ENCODE peak calls at places on chromosomes 4 and X, in four cellular contexts. One of them, this sample, is unnamed.

GRCh38 chr4:3529363-3529762 is 2.9 kb downstream of the LRPAP1 start:
- DNase-seq in NCI-H1417: no peak
- DNase-seq in cardiac fibroblast: peak
- DNase-seq in activated naive CD4-positive, alpha-beta T cell treated with anti-CD3 and anti-CD28 coated beads, Interleukin-2, amount 50 U/mL, for 72 hours: no peak
- DNase-seq in this sample: no peak

GRCh38 chrX:22147942-22148341 is 115.8 kb downstream of the PHEX start:
- DNase-seq in activated naive CD4-positive, alpha-beta T cell treated with anti-CD3 and anti-CD28 coated beads, Interleukin-2, amount 50 U/mL, for 72 hours: no peak
- DNase-seq in cardiac fibroblast: no peak
- DNase-seq in NCI-H1417: no peak
- DNase-seq in this sample: no peak

GRCh38 chr4:6048537-6048936 is 30.3 kb upstream of the C4orf50 start:
- DNase-seq in activated naive CD4-positive, alpha-beta T cell treated with anti-CD3 and anti-CD28 coated beads, Interleukin-2, amount 50 U/mL, for 72 hours: no peak
- DNase-seq in cardiac fibroblast: no peak
- DNase-seq in NCI-H1417: no peak
- DNase-seq in this sample: no peak

GRCh38 chr4:58111818-58112217 is 1001.6 kb upstream of the IGFBP7 start:
- DNase-seq in cardiac fibroblast: no peak
- DNase-seq in activated naive CD4-positive, alpha-beta T cell treated with anti-CD3 and anti-CD28 coated beads, Interleukin-2, amount 50 U/mL, for 72 hours: no peak
- DNase-seq in NCI-H1417: no peak
- DNase-seq in this sample: no peak

GRCh38 chrX:134544614-134545255 is 84.8 kb downstream of the HPRT1 start:
- DNase-seq in NCI-H1417: no peak
- DNase-seq in cardiac fibroblast: no peak
- DNase-seq in activated naive CD4-positive, alpha-beta T cell treated with anti-CD3 and anti-CD28 coated beads, Interleukin-2, amount 50 U/mL, for 72 hours: no peak
- DNase-seq in this sample: no peak

GRCh38 chrX:10326578-10326977 is 169.8 kb downstream of the CLCN4 start:
- DNase-seq in activated naive CD4-positive, alpha-beta T cell treated with anti-CD3 and anti-CD28 coated beads, Interleukin-2, amount 50 U/mL, for 72 hours: no peak
- DNase-seq in NCI-H1417: no peak
- DNase-seq in cardiac fibroblast: peak
- DNase-seq in this sample: no peak

GRCh38 chr4:118351851-118352827 is 664 bp downstream of the PRSS12 start:
- DNase-seq in NCI-H1417: peak
- DNase-seq in activated naive CD4-positive, alpha-beta T cell treated with anti-CD3 and anti-CD28 coated beads, Interleukin-2, amount 50 U/mL, for 72 hours: no peak
- DNase-seq in cardiac fibroblast: peak
- DNase-seq in this sample: no peak

GRCh38 chr4:6720202-6720699 is 4.3 kb downstream of the BLOC1S4 start:
- DNase-seq in NCI-H1417: peak
- DNase-seq in activated naive CD4-positive, alpha-beta T cell treated with anti-CD3 and anti-CD28 coated beads, Interleukin-2, amount 50 U/mL, for 72 hours: peak
- DNase-seq in cardiac fibroblast: peak
- DNase-seq in this sample: peak

GRCh38 chrX:130285710-130286109 is 17.0 kb upstream of the ZNF280C start:
- DNase-seq in NCI-H1417: no peak
- DNase-seq in activated naive CD4-positive, alpha-beta T cell treated with anti-CD3 and anti-CD28 coated beads, Interleukin-2, amount 50 U/mL, for 72 hours: no peak
- DNase-seq in cardiac fibroblast: no peak
- DNase-seq in this sample: no peak

GRCh38 chr4:4677825-4678522 is 136.1 kb upstream of the STX18 start:
- DNase-seq in NCI-H1417: peak
- DNase-seq in cardiac fibroblast: peak
- DNase-seq in activated naive CD4-positive, alpha-beta T cell treated with anti-CD3 and anti-CD28 coated beads, Interleukin-2, amount 50 U/mL, for 72 hours: no peak
- DNase-seq in this sample: no peak

GRCh38 chrX:110153900-110154299 is 151.0 kb downstream of the TMEM164 start:
- DNase-seq in NCI-H1417: no peak
- DNase-seq in activated naive CD4-positive, alpha-beta T cell treated with anti-CD3 and anti-CD28 coated beads, Interleukin-2, amount 50 U/mL, for 72 hours: no peak
- DNase-seq in cardiac fibroblast: no peak
- DNase-seq in this sample: no peak

GRCh38 chr4:131091896-131092295 is 1995.9 kb downstream of the C4orf33 start:
- DNase-seq in NCI-H1417: peak
- DNase-seq in activated naive CD4-positive, alpha-beta T cell treated with anti-CD3 and anti-CD28 coated beads, Interleukin-2, amount 50 U/mL, for 72 hours: no peak
- DNase-seq in cardiac fibroblast: peak
- DNase-seq in this sample: no peak

GRCh38 chr4:184384056-184384809 is 90.1 kb downstream of the IRF2 start:
- DNase-seq in NCI-H1417: no peak
- DNase-seq in cardiac fibroblast: peak
- DNase-seq in activated naive CD4-positive, alpha-beta T cell treated with anti-CD3 and anti-CD28 coated beads, Interleukin-2, amount 50 U/mL, for 72 hours: no peak
- DNase-seq in this sample: no peak

GRCh38 chr4:121156822-121157769 is 7.0 kb downstream of the TNIP3 start:
- DNase-seq in activated naive CD4-positive, alpha-beta T cell treated with anti-CD3 and anti-CD28 coated beads, Interleukin-2, amount 50 U/mL, for 72 hours: no peak
- DNase-seq in NCI-H1417: no peak
- DNase-seq in cardiac fibroblast: peak
- DNase-seq in this sample: peak

GRCh38 chr4:87054900-87055299 is 120.1 kb downstream of the AFF1 start:
- DNase-seq in cardiac fibroblast: no peak
- DNase-seq in NCI-H1417: no peak
- DNase-seq in activated naive CD4-positive, alpha-beta T cell treated with anti-CD3 and anti-CD28 coated beads, Interleukin-2, amount 50 U/mL, for 72 hours: no peak
- DNase-seq in this sample: no peak

GRCh38 chr4:183396187-183396738 is 48.2 kb upstream of the CDKN2AIP start:
- DNase-seq in NCI-H1417: no peak
- DNase-seq in cardiac fibroblast: peak
- DNase-seq in activated naive CD4-positive, alpha-beta T cell treated with anti-CD3 and anti-CD28 coated beads, Interleukin-2, amount 50 U/mL, for 72 hours: no peak
- DNase-seq in this sample: no peak

GRCh38 chr4:97656034-97656720 is 487.1 kb downstream of the STPG2 start:
- DNase-seq in activated naive CD4-positive, alpha-beta T cell treated with anti-CD3 and anti-CD28 coated beads, Interleukin-2, amount 50 U/mL, for 72 hours: no peak
- DNase-seq in NCI-H1417: no peak
- DNase-seq in cardiac fibroblast: peak
- DNase-seq in this sample: no peak

GRCh38 chrX:64975491-64975890 is 759 bp downstream of the ZC4H2 start:
- DNase-seq in cardiac fibroblast: peak
- DNase-seq in activated naive CD4-positive, alpha-beta T cell treated with anti-CD3 and anti-CD28 coated beads, Interleukin-2, amount 50 U/mL, for 72 hours: peak
- DNase-seq in NCI-H1417: peak
- DNase-seq in this sample: no peak

GRCh38 chr4:140116442-140117104 is 37.4 kb downstream of the MAML3 start:
- DNase-seq in NCI-H1417: no peak
- DNase-seq in activated naive CD4-positive, alpha-beta T cell treated with anti-CD3 and anti-CD28 coated beads, Interleukin-2, amount 50 U/mL, for 72 hours: no peak
- DNase-seq in cardiac fibroblast: peak
- DNase-seq in this sample: no peak

GRCh38 chrX:102746134-102746584 is 25.6 kb downstream of the GPRASP3 start:
- DNase-seq in NCI-H1417: no peak
- DNase-seq in activated naive CD4-positive, alpha-beta T cell treated with anti-CD3 and anti-CD28 coated beads, Interleukin-2, amount 50 U/mL, for 72 hours: no peak
- DNase-seq in cardiac fibroblast: peak
- DNase-seq in this sample: no peak

GRCh38 chr4:46820154-46820553 is 88.9 kb downstream of the COX7B2 start:
- DNase-seq in NCI-H1417: no peak
- DNase-seq in cardiac fibroblast: no peak
- DNase-seq in activated naive CD4-positive, alpha-beta T cell treated with anti-CD3 and anti-CD28 coated beads, Interleukin-2, amount 50 U/mL, for 72 hours: no peak
- DNase-seq in this sample: no peak

GRCh38 chr4:147833254-147833653 is 101.4 kb downstream of the ARHGAP10 start:
- DNase-seq in activated naive CD4-positive, alpha-beta T cell treated with anti-CD3 and anti-CD28 coated beads, Interleukin-2, amount 50 U/mL, for 72 hours: no peak
- DNase-seq in NCI-H1417: no peak
- DNase-seq in cardiac fibroblast: peak
- DNase-seq in this sample: no peak

GRCh38 chr4:853416-853781 is 27.5 kb upstream of the CPLX1 start:
- DNase-seq in NCI-H1417: no peak
- DNase-seq in activated naive CD4-positive, alpha-beta T cell treated with anti-CD3 and anti-CD28 coated beads, Interleukin-2, amount 50 U/mL, for 72 hours: no peak
- DNase-seq in cardiac fibroblast: no peak
- DNase-seq in this sample: no peak

GRCh38 chr4:57404463-57404862 is 294.3 kb upstream of the IGFBP7 start:
- DNase-seq in cardiac fibroblast: no peak
- DNase-seq in NCI-H1417: no peak
- DNase-seq in activated naive CD4-positive, alpha-beta T cell treated with anti-CD3 and anti-CD28 coated beads, Interleukin-2, amount 50 U/mL, for 72 hours: no peak
- DNase-seq in this sample: no peak

GRCh38 chrX:47751670-47752069 is 85.0 kb upstream of the ZNF81 start:
- DNase-seq in activated naive CD4-positive, alpha-beta T cell treated with anti-CD3 and anti-CD28 coated beads, Interleukin-2, amount 50 U/mL, for 72 hours: no peak
- DNase-seq in NCI-H1417: peak
- DNase-seq in cardiac fibroblast: peak
- DNase-seq in this sample: peak

GRCh38 chrX:123749643-123750042 is 16.8 kb upstream of the THOC2 start:
- DNase-seq in NCI-H1417: no peak
- DNase-seq in activated naive CD4-positive, alpha-beta T cell treated with anti-CD3 and anti-CD28 coated beads, Interleukin-2, amount 50 U/mL, for 72 hours: no peak
- DNase-seq in cardiac fibroblast: peak
- DNase-seq in this sample: no peak

GRCh38 chrX:124506031-124506430 is 159.7 kb downstream of the SH2D1A start:
- DNase-seq in activated naive CD4-positive, alpha-beta T cell treated with anti-CD3 and anti-CD28 coated beads, Interleukin-2, amount 50 U/mL, for 72 hours: no peak
- DNase-seq in cardiac fibroblast: no peak
- DNase-seq in NCI-H1417: no peak
- DNase-seq in this sample: no peak

GRCh38 chr4:114599231-114600065 is 841 bp downstream of the UGT8 start:
- DNase-seq in activated naive CD4-positive, alpha-beta T cell treated with anti-CD3 and anti-CD28 coated beads, Interleukin-2, amount 50 U/mL, for 72 hours: no peak
- DNase-seq in cardiac fibroblast: no peak
- DNase-seq in NCI-H1417: peak
- DNase-seq in this sample: no peak

GRCh38 chr4:43456383-43456782 is 563.9 kb downstream of the GRXCR1 start:
- DNase-seq in NCI-H1417: no peak
- DNase-seq in cardiac fibroblast: peak
- DNase-seq in activated naive CD4-positive, alpha-beta T cell treated with anti-CD3 and anti-CD28 coated beads, Interleukin-2, amount 50 U/mL, for 72 hours: no peak
- DNase-seq in this sample: no peak

GRCh38 chrX:134172588-134173259 is 64.3 kb upstream of the CCDC160 start:
- DNase-seq in NCI-H1417: peak
- DNase-seq in activated naive CD4-positive, alpha-beta T cell treated with anti-CD3 and anti-CD28 coated beads, Interleukin-2, amount 50 U/mL, for 72 hours: peak
- DNase-seq in cardiac fibroblast: peak
- DNase-seq in this sample: no peak

GRCh38 chr4:67122029-67122428 is 423.3 kb downstream of the CENPC start:
- DNase-seq in NCI-H1417: no peak
- DNase-seq in activated naive CD4-positive, alpha-beta T cell treated with anti-CD3 and anti-CD28 coated beads, Interleukin-2, amount 50 U/mL, for 72 hours: no peak
- DNase-seq in cardiac fibroblast: no peak
- DNase-seq in this sample: no peak

GRCh38 chr4:83320548-83320947 is 14.1 kb downstream of the HPSE start:
- DNase-seq in NCI-H1417: no peak
- DNase-seq in cardiac fibroblast: peak
- DNase-seq in activated naive CD4-positive, alpha-beta T cell treated with anti-CD3 and anti-CD28 coated beads, Interleukin-2, amount 50 U/mL, for 72 hours: no peak
- DNase-seq in this sample: no peak

GRCh38 chr4:5572114-5572513 is 136.2 kb downstream of the EVC2 start:
- DNase-seq in cardiac fibroblast: peak
- DNase-seq in NCI-H1417: no peak
- DNase-seq in activated naive CD4-positive, alpha-beta T cell treated with anti-CD3 and anti-CD28 coated beads, Interleukin-2, amount 50 U/mL, for 72 hours: no peak
- DNase-seq in this sample: no peak

GRCh38 chr4:38016698-38017097 is 56.5 kb downstream of the PTTG2 start:
- DNase-seq in NCI-H1417: no peak
- DNase-seq in cardiac fibroblast: no peak
- DNase-seq in activated naive CD4-positive, alpha-beta T cell treated with anti-CD3 and anti-CD28 coated beads, Interleukin-2, amount 50 U/mL, for 72 hours: no peak
- DNase-seq in this sample: no peak

GRCh38 chrX:30787012-30787411 is 102.0 kb downstream of the TAB3 start:
- DNase-seq in activated naive CD4-positive, alpha-beta T cell treated with anti-CD3 and anti-CD28 coated beads, Interleukin-2, amount 50 U/mL, for 72 hours: no peak
- DNase-seq in NCI-H1417: no peak
- DNase-seq in cardiac fibroblast: no peak
- DNase-seq in this sample: no peak

GRCh38 chr4:77153016-77153415 is 4.0 kb upstream of the CCNG2 start:
- DNase-seq in cardiac fibroblast: no peak
- DNase-seq in activated naive CD4-positive, alpha-beta T cell treated with anti-CD3 and anti-CD28 coated beads, Interleukin-2, amount 50 U/mL, for 72 hours: no peak
- DNase-seq in NCI-H1417: no peak
- DNase-seq in this sample: no peak

GRCh38 chr4:6763330-6763851 is 19.1 kb upstream of the KIAA0232 start:
- DNase-seq in NCI-H1417: no peak
- DNase-seq in activated naive CD4-positive, alpha-beta T cell treated with anti-CD3 and anti-CD28 coated beads, Interleukin-2, amount 50 U/mL, for 72 hours: no peak
- DNase-seq in cardiac fibroblast: no peak
- DNase-seq in this sample: no peak

GRCh38 chrX:3461824-3462508 is 115.5 kb upstream of the MXRA5 start:
- DNase-seq in activated naive CD4-positive, alpha-beta T cell treated with anti-CD3 and anti-CD28 coated beads, Interleukin-2, amount 50 U/mL, for 72 hours: no peak
- DNase-seq in cardiac fibroblast: no peak
- DNase-seq in NCI-H1417: no peak
- DNase-seq in this sample: no peak